ENCODE peak calls at places on chromosomes 1 and 21, in nine cellular contexts. One of them, this sample, is unnamed. For H3K4me1 and H3K9me3, the result is how much of the 10 kb centered on the place peaks cover.

GRCh38 chr1:56550132-56550531 is 29.2 kb downstream of the PLPP3 start:
- DNase-seq in CD4-positive, CD25-positive, alpha-beta regulatory T cell: no peak
- DNase-seq in lower lobe of right lung: no peak
- DNase-seq in adrenal gland: no peak
- DNase-seq in iPS DF 6.9: no peak
- DNase-seq in heart left ventricle: no peak
- DNase-seq in MM.1S: no peak
- DNase-seq in body of pancreas: no peak
- DNase-seq in neural progenitor cell: peak
- DNase-seq in this sample: no peak

GRCh38 chr1:40594187-40594531 is 62.7 kb downstream of the ZNF684 start:
- DNase-seq in body of pancreas: peak
- DNase-seq in heart left ventricle: no peak
- DNase-seq in iPS DF 6.9: no peak
- DNase-seq in neural progenitor cell: no peak
- DNase-seq in MM.1S: no peak
- DNase-seq in adrenal gland: no peak
- DNase-seq in lower lobe of right lung: no peak
- DNase-seq in CD4-positive, CD25-positive, alpha-beta regulatory T cell: no peak
- DNase-seq in this sample: no peak

GRCh38 chr1:237258871-237259270 is 216.9 kb downstream of the RYR2 start:
- DNase-seq in CD4-positive, CD25-positive, alpha-beta regulatory T cell: no peak
- DNase-seq in lower lobe of right lung: no peak
- DNase-seq in MM.1S: no peak
- DNase-seq in neural progenitor cell: no peak
- DNase-seq in body of pancreas: peak
- DNase-seq in adrenal gland: peak
- DNase-seq in heart left ventricle: peak
- DNase-seq in iPS DF 6.9: no peak
- DNase-seq in this sample: no peak

GRCh38 chr1:203408485-203409229 is 57.7 kb upstream of the FMOD start:
- DNase-seq in adrenal gland: peak
- DNase-seq in MM.1S: no peak
- DNase-seq in lower lobe of right lung: peak
- DNase-seq in body of pancreas: peak
- DNase-seq in neural progenitor cell: no peak
- DNase-seq in iPS DF 6.9: no peak
- DNase-seq in CD4-positive, CD25-positive, alpha-beta regulatory T cell: no peak
- DNase-seq in heart left ventricle: peak
- DNase-seq in this sample: peak

GRCh38 chr1:34113362-34113761 is 51.7 kb downstream of the CSMD2 start:
- DNase-seq in adrenal gland: no peak
- DNase-seq in iPS DF 6.9: peak
- DNase-seq in MM.1S: no peak
- DNase-seq in neural progenitor cell: peak
- DNase-seq in CD4-positive, CD25-positive, alpha-beta regulatory T cell: no peak
- DNase-seq in body of pancreas: peak
- DNase-seq in lower lobe of right lung: no peak
- DNase-seq in heart left ventricle: peak
- DNase-seq in this sample: no peak

GRCh38 chr21:45818904-45819285 is 162.7 kb upstream of the COL6A1 start:
- DNase-seq in CD4-positive, CD25-positive, alpha-beta regulatory T cell: no peak
- DNase-seq in MM.1S: no peak
- DNase-seq in body of pancreas: no peak
- DNase-seq in lower lobe of right lung: no peak
- DNase-seq in adrenal gland: no peak
- DNase-seq in heart left ventricle: no peak
- DNase-seq in iPS DF 6.9: no peak
- DNase-seq in neural progenitor cell: no peak
- DNase-seq in this sample: peak

GRCh38 chr1:41374711-41375110 is 13.5 kb downstream of the FOXO6 start:
- DNase-seq in body of pancreas: no peak
- DNase-seq in adrenal gland: no peak
- DNase-seq in iPS DF 6.9: no peak
- DNase-seq in CD4-positive, CD25-positive, alpha-beta regulatory T cell: no peak
- DNase-seq in neural progenitor cell: no peak
- DNase-seq in MM.1S: no peak
- DNase-seq in lower lobe of right lung: no peak
- DNase-seq in heart left ventricle: no peak
- DNase-seq in this sample: no peak

GRCh38 chr1:233790662-233791371 is 113.7 kb upstream of the SLC35F3 start:
- DNase-seq in neural progenitor cell: peak
- DNase-seq in iPS DF 6.9: peak
- DNase-seq in heart left ventricle: peak
- DNase-seq in CD4-positive, CD25-positive, alpha-beta regulatory T cell: no peak
- DNase-seq in adrenal gland: peak
- DNase-seq in MM.1S: peak
- DNase-seq in body of pancreas: peak
- DNase-seq in lower lobe of right lung: no peak
- DNase-seq in this sample: peak

GRCh38 chr1:77232829-77233228 is 13.6 kb upstream of the PIGK start:
- DNase-seq in body of pancreas: no peak
- DNase-seq in iPS DF 6.9: no peak
- DNase-seq in neural progenitor cell: no peak
- DNase-seq in lower lobe of right lung: no peak
- DNase-seq in CD4-positive, CD25-positive, alpha-beta regulatory T cell: no peak
- DNase-seq in adrenal gland: no peak
- DNase-seq in MM.1S: no peak
- DNase-seq in heart left ventricle: no peak
- DNase-seq in this sample: no peak

GRCh38 chr1:155872527-155872926 is 13.2 kb downstream of the SYT11 start:
- DNase-seq in lower lobe of right lung: no peak
- DNase-seq in neural progenitor cell: peak
- DNase-seq in MM.1S: no peak
- DNase-seq in iPS DF 6.9: no peak
- DNase-seq in adrenal gland: no peak
- DNase-seq in heart left ventricle: no peak
- DNase-seq in body of pancreas: no peak
- DNase-seq in CD4-positive, CD25-positive, alpha-beta regulatory T cell: no peak
- DNase-seq in this sample: no peak

GRCh38 chr1:192104852-192105251 is 53.4 kb upstream of the RGS18 start:
- DNase-seq in iPS DF 6.9: no peak
- DNase-seq in MM.1S: no peak
- DNase-seq in neural progenitor cell: no peak
- DNase-seq in CD4-positive, CD25-positive, alpha-beta regulatory T cell: no peak
- DNase-seq in lower lobe of right lung: no peak
- DNase-seq in heart left ventricle: no peak
- DNase-seq in body of pancreas: no peak
- DNase-seq in adrenal gland: no peak
- DNase-seq in this sample: no peak

DNA sequence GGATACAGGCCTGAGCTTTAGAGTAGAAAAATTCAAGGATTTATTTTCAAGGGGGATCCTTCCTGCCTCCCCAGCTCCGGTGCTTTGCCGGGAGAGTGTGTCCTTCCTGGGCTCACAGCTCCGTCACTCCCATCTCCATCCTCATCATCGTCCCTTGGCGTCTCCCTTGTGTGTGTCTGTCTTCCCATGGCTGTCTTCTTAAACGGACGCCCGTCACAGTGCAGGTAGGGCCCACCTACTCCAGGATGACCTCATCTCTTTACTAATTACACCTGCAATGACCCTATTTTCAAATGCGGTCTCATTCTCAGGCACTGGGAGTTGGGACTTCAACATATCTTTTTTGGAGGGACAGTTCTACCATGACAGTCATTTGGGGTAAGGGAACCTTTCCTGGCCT is 320.3 kb upstream of the C1orf174 start:
- DNase-seq in MM.1S: no peak
- DNase-seq in iPS DF 6.9: no peak
- DNase-seq in heart left ventricle: no peak
- DNase-seq in body of pancreas: no peak
- DNase-seq in neural progenitor cell: no peak
- DNase-seq in CD4-positive, CD25-positive, alpha-beta regulatory T cell: no peak
- DNase-seq in adrenal gland: no peak
- DNase-seq in lower lobe of right lung: no peak
- DNase-seq in this sample: no peak
- H3K4me1 ChIP-seq in MM.1S: under half
- H3K4me1 ChIP-seq in iPS DF 6.9: under half
- H3K4me1 ChIP-seq in heart left ventricle: under half
- H3K4me1 ChIP-seq in body of pancreas: under half
- H3K4me1 ChIP-seq in neural progenitor cell: under half
- H3K4me1 ChIP-seq in CD4-positive, CD25-positive, alpha-beta regulatory T cell: under half
- H3K4me1 ChIP-seq in adrenal gland: under half
- H3K4me1 ChIP-seq in lower lobe of right lung: under half
- H3K4me1 ChIP-seq in this sample: under half

GRCh38 chr1:247964933-247965332 is at the start of gene OR2AK2:
- DNase-seq in MM.1S: no peak
- DNase-seq in CD4-positive, CD25-positive, alpha-beta regulatory T cell: no peak
- DNase-seq in heart left ventricle: no peak
- DNase-seq in neural progenitor cell: no peak
- DNase-seq in adrenal gland: no peak
- DNase-seq in lower lobe of right lung: no peak
- DNase-seq in body of pancreas: no peak
- DNase-seq in iPS DF 6.9: no peak
- DNase-seq in this sample: no peak
- H3K9me3 ChIP-seq in MM.1S: under half
- H3K9me3 ChIP-seq in CD4-positive, CD25-positive, alpha-beta regulatory T cell: under half
- H3K9me3 ChIP-seq in heart left ventricle: under half
- H3K9me3 ChIP-seq in neural progenitor cell: under half
- H3K9me3 ChIP-seq in adrenal gland: under half
- H3K9me3 ChIP-seq in lower lobe of right lung: under half
- H3K9me3 ChIP-seq in body of pancreas: under half
- H3K9me3 ChIP-seq in iPS DF 6.9: under half
- H3K9me3 ChIP-seq in this sample: under half

DNA sequence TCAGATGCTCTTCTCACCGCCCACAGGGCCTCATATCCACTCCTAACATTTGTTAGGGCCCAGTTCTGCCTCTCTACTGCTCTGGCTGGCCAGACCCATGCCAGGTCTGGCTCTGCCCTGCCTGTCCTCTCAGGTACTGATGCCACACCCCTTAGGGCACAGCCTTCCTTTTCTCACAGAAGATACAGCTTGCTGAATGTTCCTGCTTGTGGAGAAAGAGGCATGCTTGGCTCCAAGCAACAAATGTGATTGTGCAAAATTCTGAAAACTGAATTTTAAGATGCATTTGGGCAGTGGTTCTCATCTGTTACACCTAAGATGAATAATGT is 178.1 kb downstream of the TGFBR3 start:
- DNase-seq in heart left ventricle: no peak
- DNase-seq in neural progenitor cell: no peak
- DNase-seq in lower lobe of right lung: no peak
- DNase-seq in CD4-positive, CD25-positive, alpha-beta regulatory T cell: no peak
- DNase-seq in MM.1S: no peak
- DNase-seq in adrenal gland: no peak
- DNase-seq in body of pancreas: no peak
- DNase-seq in iPS DF 6.9: no peak
- DNase-seq in this sample: no peak
- H3K27ac ChIP-seq in heart left ventricle: peak
- H3K27ac ChIP-seq in neural progenitor cell: no peak
- H3K27ac ChIP-seq in lower lobe of right lung: no peak
- H3K27ac ChIP-seq in CD4-positive, CD25-positive, alpha-beta regulatory T cell: no peak
- H3K27ac ChIP-seq in MM.1S: no peak
- H3K27ac ChIP-seq in adrenal gland: no peak
- H3K27ac ChIP-seq in body of pancreas: no peak
- H3K27ac ChIP-seq in iPS DF 6.9: no peak
- H3K27ac ChIP-seq in this sample: no peak

DNA sequence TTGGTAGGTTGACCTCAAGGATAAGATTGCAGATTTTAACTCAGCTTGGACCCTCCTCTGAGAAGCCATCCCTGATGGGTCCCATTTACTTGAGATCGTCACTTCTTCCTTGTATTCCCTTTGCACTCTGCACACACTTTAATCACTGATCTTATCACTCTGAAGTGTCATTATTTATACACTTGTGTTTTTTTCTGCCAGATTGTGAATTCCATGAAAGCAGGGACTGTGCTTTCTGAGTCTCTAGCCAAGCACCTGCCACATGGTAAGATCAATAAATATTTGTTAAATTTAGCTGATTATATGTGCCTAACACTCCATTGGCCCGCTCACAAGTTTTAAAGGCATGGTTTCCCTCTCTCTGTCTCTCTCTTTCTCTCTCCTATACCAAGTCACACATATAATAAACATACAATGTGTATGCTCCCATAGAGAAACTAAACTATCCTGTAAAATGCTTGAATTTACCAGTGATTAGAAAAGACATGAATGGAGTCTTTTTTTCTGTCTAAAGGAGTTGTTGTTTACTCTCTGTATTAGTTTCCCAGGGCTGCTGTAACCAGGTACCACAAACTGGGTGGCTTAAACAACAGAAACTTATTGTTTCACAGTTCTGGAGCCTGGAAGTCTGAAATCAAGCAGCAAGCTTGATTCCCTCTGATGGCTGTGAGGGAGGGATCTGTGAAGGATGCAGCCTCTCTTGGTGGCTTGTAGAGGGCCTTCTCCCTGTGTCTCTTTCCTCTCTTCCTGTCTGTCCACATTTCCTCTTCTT is 105.2 kb upstream of the GADD45A start:
- DNase-seq in MM.1S: no peak
- DNase-seq in neural progenitor cell: no peak
- DNase-seq in CD4-positive, CD25-positive, alpha-beta regulatory T cell: no peak
- DNase-seq in iPS DF 6.9: no peak
- DNase-seq in lower lobe of right lung: no peak
- DNase-seq in heart left ventricle: no peak
- DNase-seq in body of pancreas: no peak
- DNase-seq in adrenal gland: no peak
- DNase-seq in this sample: no peak
- H3K4me1 ChIP-seq in MM.1S: under half
- H3K4me1 ChIP-seq in neural progenitor cell: under half
- H3K4me1 ChIP-seq in CD4-positive, CD25-positive, alpha-beta regulatory T cell: under half
- H3K4me1 ChIP-seq in iPS DF 6.9: under half
- H3K4me1 ChIP-seq in lower lobe of right lung: under half
- H3K4me1 ChIP-seq in heart left ventricle: under half
- H3K4me1 ChIP-seq in body of pancreas: under half
- H3K4me1 ChIP-seq in adrenal gland: under half
- H3K4me1 ChIP-seq in this sample: under half

GRCh38 chr1:49841767-49842166 is 182.0 kb downstream of the AGBL4 start:
- DNase-seq in neural progenitor cell: no peak
- DNase-seq in iPS DF 6.9: no peak
- DNase-seq in CD4-positive, CD25-positive, alpha-beta regulatory T cell: no peak
- DNase-seq in body of pancreas: no peak
- DNase-seq in lower lobe of right lung: no peak
- DNase-seq in heart left ventricle: no peak
- DNase-seq in MM.1S: no peak
- DNase-seq in adrenal gland: no peak
- DNase-seq in this sample: no peak
- H3K9me3 ChIP-seq in neural progenitor cell: under half
- H3K9me3 ChIP-seq in iPS DF 6.9: under half
- H3K9me3 ChIP-seq in CD4-positive, CD25-positive, alpha-beta regulatory T cell: under half
- H3K9me3 ChIP-seq in body of pancreas: under half
- H3K9me3 ChIP-seq in lower lobe of right lung: under half
- H3K9me3 ChIP-seq in heart left ventricle: half or more
- H3K9me3 ChIP-seq in MM.1S: under half
- H3K9me3 ChIP-seq in adrenal gland: under half
- H3K9me3 ChIP-seq in this sample: under half